ENCODE peak calls at places on chromosomes 2 and 18, in five cellular contexts. One of them, this sample, is unnamed.

GRCh38 chr2:60531638-60532216 is 21.7 kb downstream of the BCL11A start:
- DNase-seq in HCT116: no peak
- DNase-seq in left ventricle myocardium inferior: no peak
- DNase-seq in astrocyte of the cerebellum: no peak
- DNase-seq in cardiac muscle cell: no peak
- DNase-seq in this sample: peak; percentile 53

GRCh38 chr2:238848566-238848940 is 668 bp downstream of the TWIST2 start:
- DNase-seq in HCT116: no peak
- DNase-seq in left ventricle myocardium inferior: no peak
- DNase-seq in cardiac muscle cell: no peak
- DNase-seq in astrocyte of the cerebellum: no peak
- DNase-seq in this sample: no peak

GRCh38 chr18:22337311-22337710 is 80.4 kb downstream of the CTAGE1 start:
- DNase-seq in HCT116: no peak
- DNase-seq in astrocyte of the cerebellum: no peak
- DNase-seq in left ventricle myocardium inferior: no peak
- DNase-seq in cardiac muscle cell: peak; percentile 79
- DNase-seq in this sample: no peak

GRCh38 chr2:47208852-47209606 is 53.9 kb upstream of the STPG4 start:
- DNase-seq in HCT116: no peak
- DNase-seq in left ventricle myocardium inferior: no peak
- DNase-seq in cardiac muscle cell: peak; percentile 79
- DNase-seq in astrocyte of the cerebellum: no peak
- DNase-seq in this sample: no peak

GRCh38 chr2:190932524-190932923 is 51.9 kb downstream of the GLS start:
- DNase-seq in cardiac muscle cell: no peak
- DNase-seq in left ventricle myocardium inferior: no peak
- DNase-seq in astrocyte of the cerebellum: no peak
- DNase-seq in HCT116: no peak
- DNase-seq in this sample: no peak

GRCh38 chr18:46891742-46892214 is 25.5 kb downstream of the PIAS2 start:
- DNase-seq in astrocyte of the cerebellum: no peak
- DNase-seq in left ventricle myocardium inferior: no peak
- DNase-seq in cardiac muscle cell: no peak
- DNase-seq in HCT116: no peak
- DNase-seq in this sample: no peak

GRCh38 chr2:43083710-43084698 is 142.4 kb downstream of the ZFP36L2 start:
- DNase-seq in cardiac muscle cell: peak; percentile 75
- DNase-seq in left ventricle myocardium inferior: peak; percentile 54
- DNase-seq in astrocyte of the cerebellum: no peak
- DNase-seq in HCT116: no peak
- DNase-seq in this sample: peak; percentile 43

GRCh38 chr2:234341332-234341985 is 155.4 kb downstream of the ARL4C start:
- DNase-seq in HCT116: no peak
- DNase-seq in astrocyte of the cerebellum: no peak
- DNase-seq in left ventricle myocardium inferior: no peak
- DNase-seq in cardiac muscle cell: no peak
- DNase-seq in this sample: no peak

GRCh38 chr18:77804382-77804781 is 554.7 kb downstream of the GALR1 start:
- DNase-seq in cardiac muscle cell: no peak
- DNase-seq in HCT116: no peak
- DNase-seq in astrocyte of the cerebellum: no peak
- DNase-seq in left ventricle myocardium inferior: no peak
- DNase-seq in this sample: no peak

GRCh38 chr18:24595556-24595955 is 135.1 kb downstream of the HRH4 start:
- DNase-seq in left ventricle myocardium inferior: no peak
- DNase-seq in HCT116: no peak
- DNase-seq in astrocyte of the cerebellum: no peak
- DNase-seq in cardiac muscle cell: no peak
- DNase-seq in this sample: no peak

GRCh38 chr2:3491306-3491705 is 28.0 kb downstream of the ADI1 start:
- DNase-seq in astrocyte of the cerebellum: no peak
- DNase-seq in HCT116: no peak
- DNase-seq in left ventricle myocardium inferior: no peak
- DNase-seq in cardiac muscle cell: no peak
- DNase-seq in this sample: no peak

GRCh38 chr2:68368657-68369339 is 3.7 kb downstream of the PLEK start:
- DNase-seq in left ventricle myocardium inferior: no peak
- DNase-seq in HCT116: no peak
- DNase-seq in cardiac muscle cell: peak; percentile 75
- DNase-seq in astrocyte of the cerebellum: peak; percentile 72
- DNase-seq in this sample: no peak

GRCh38 chr18:23146861-23147469 is 11.7 kb downstream of the CABLES1 start:
- DNase-seq in astrocyte of the cerebellum: no peak
- DNase-seq in left ventricle myocardium inferior: no peak
- DNase-seq in HCT116: no peak
- DNase-seq in cardiac muscle cell: no peak
- DNase-seq in this sample: no peak

GRCh38 chr2:231674587-231675334 is 33.6 kb upstream of the PTMA start:
- DNase-seq in cardiac muscle cell: peak; percentile 64
- DNase-seq in astrocyte of the cerebellum: no peak
- DNase-seq in HCT116: no peak
- DNase-seq in left ventricle myocardium inferior: peak; percentile 71
- DNase-seq in this sample: peak; percentile 91

GRCh38 chr18:60090170-60090569 is 190.4 kb downstream of the PMAIP1 start:
- DNase-seq in left ventricle myocardium inferior: no peak
- DNase-seq in cardiac muscle cell: peak; percentile 34
- DNase-seq in astrocyte of the cerebellum: no peak
- DNase-seq in HCT116: no peak
- DNase-seq in this sample: no peak

GRCh38 chr2:211455225-211455841 is 898.9 kb downstream of the CPS1 start:
- DNase-seq in cardiac muscle cell: peak; percentile 62
- DNase-seq in left ventricle myocardium inferior: no peak
- DNase-seq in HCT116: peak; percentile 39
- DNase-seq in astrocyte of the cerebellum: peak; percentile 37
- DNase-seq in this sample: peak; percentile 54

GRCh38 chr2:109089602-109090300 is 39.3 kb upstream of the SH3RF3 start:
- DNase-seq in left ventricle myocardium inferior: no peak
- DNase-seq in HCT116: no peak
- DNase-seq in cardiac muscle cell: no peak
- DNase-seq in astrocyte of the cerebellum: no peak
- DNase-seq in this sample: no peak

GRCh38 chr2:136008205-136008865 is 22.9 kb upstream of the DARS1 start:
- DNase-seq in cardiac muscle cell: no peak
- DNase-seq in astrocyte of the cerebellum: no peak
- DNase-seq in left ventricle myocardium inferior: peak; percentile 33
- DNase-seq in HCT116: no peak
- DNase-seq in this sample: no peak

GRCh38 chr2:191691016-191691725 is 13.2 kb downstream of the NABP1 start:
- DNase-seq in left ventricle myocardium inferior: no peak
- DNase-seq in HCT116: peak; percentile 61
- DNase-seq in astrocyte of the cerebellum: peak; percentile 85
- DNase-seq in cardiac muscle cell: peak; percentile 89
- DNase-seq in this sample: no peak

GRCh38 chr2:17976871-17977746 is 98.6 kb downstream of the KCNS3 start:
- DNase-seq in HCT116: no peak
- DNase-seq in cardiac muscle cell: peak; percentile 87
- DNase-seq in left ventricle myocardium inferior: peak; percentile 15
- DNase-seq in astrocyte of the cerebellum: peak; percentile 99
- DNase-seq in this sample: no peak

GRCh38 chr2:113799375-113799774 is 42.9 kb upstream of the SLC35F5 start:
- DNase-seq in astrocyte of the cerebellum: no peak
- DNase-seq in HCT116: no peak
- DNase-seq in cardiac muscle cell: no peak
- DNase-seq in left ventricle myocardium inferior: no peak
- DNase-seq in this sample: no peak

GRCh38 chr18:75375341-75375740 is 52.2 kb downstream of the SMIM21 start:
- DNase-seq in HCT116: no peak
- DNase-seq in astrocyte of the cerebellum: no peak
- DNase-seq in left ventricle myocardium inferior: no peak
- DNase-seq in cardiac muscle cell: no peak
- DNase-seq in this sample: no peak

GRCh38 chr18:6672909-6673308 is 56.6 kb upstream of the ARHGAP28 start:
- DNase-seq in cardiac muscle cell: no peak
- DNase-seq in HCT116: no peak
- DNase-seq in astrocyte of the cerebellum: no peak
- DNase-seq in left ventricle myocardium inferior: no peak
- DNase-seq in this sample: no peak

GRCh38 chr2:134900151-134900550 is 18.5 kb upstream of the CCNT2 start:
- DNase-seq in cardiac muscle cell: no peak
- DNase-seq in astrocyte of the cerebellum: no peak
- DNase-seq in left ventricle myocardium inferior: no peak
- DNase-seq in HCT116: no peak
- DNase-seq in this sample: no peak

GRCh38 chr2:238256594-238257104 is 16.8 kb upstream of the HES6 start:
- DNase-seq in HCT116: peak; percentile 92
- DNase-seq in left ventricle myocardium inferior: peak; percentile 62
- DNase-seq in cardiac muscle cell: peak; percentile 78
- DNase-seq in astrocyte of the cerebellum: peak; percentile 69
- DNase-seq in this sample: peak; percentile 87

GRCh38 chr2:28613616-28614501 is 118.0 kb downstream of the PLB1 start:
- DNase-seq in cardiac muscle cell: no peak
- DNase-seq in HCT116: peak; percentile 47
- DNase-seq in left ventricle myocardium inferior: no peak
- DNase-seq in astrocyte of the cerebellum: peak; percentile 98
- DNase-seq in this sample: no peak

GRCh38 chr2:108492364-108492763 is 41.9 kb upstream of the LIMS1 start:
- DNase-seq in HCT116: no peak
- DNase-seq in cardiac muscle cell: peak; percentile 91
- DNase-seq in left ventricle myocardium inferior: no peak
- DNase-seq in astrocyte of the cerebellum: peak; percentile 64
- DNase-seq in this sample: no peak

GRCh38 chr2:119721043-119721442 is 38.7 kb upstream of the PTPN4 start:
- DNase-seq in left ventricle myocardium inferior: no peak
- DNase-seq in astrocyte of the cerebellum: no peak
- DNase-seq in HCT116: no peak
- DNase-seq in cardiac muscle cell: no peak
- DNase-seq in this sample: no peak

GRCh38 chr2:234670052-234670451 is 173.2 kb upstream of the ARL4C start:
- DNase-seq in cardiac muscle cell: peak; percentile 89
- DNase-seq in astrocyte of the cerebellum: no peak
- DNase-seq in HCT116: no peak
- DNase-seq in left ventricle myocardium inferior: no peak
- DNase-seq in this sample: no peak

GRCh38 chr18:37334494-37335125 is 231.0 kb downstream of the CELF4 start:
- DNase-seq in astrocyte of the cerebellum: peak; percentile 27
- DNase-seq in left ventricle myocardium inferior: no peak
- DNase-seq in cardiac muscle cell: peak; percentile 48
- DNase-seq in HCT116: no peak
- DNase-seq in this sample: no peak

GRCh38 chr2:202450785-202451184 is 74.7 kb downstream of the BMPR2 start:
- DNase-seq in cardiac muscle cell: peak; percentile 70
- DNase-seq in left ventricle myocardium inferior: no peak
- DNase-seq in HCT116: no peak
- DNase-seq in astrocyte of the cerebellum: no peak
- DNase-seq in this sample: no peak

GRCh38 chr2:226074391-226074790 is 674.9 kb downstream of the NYAP2 start:
- DNase-seq in left ventricle myocardium inferior: no peak
- DNase-seq in astrocyte of the cerebellum: no peak
- DNase-seq in cardiac muscle cell: no peak
- DNase-seq in HCT116: no peak
- DNase-seq in this sample: no peak

DNA sequence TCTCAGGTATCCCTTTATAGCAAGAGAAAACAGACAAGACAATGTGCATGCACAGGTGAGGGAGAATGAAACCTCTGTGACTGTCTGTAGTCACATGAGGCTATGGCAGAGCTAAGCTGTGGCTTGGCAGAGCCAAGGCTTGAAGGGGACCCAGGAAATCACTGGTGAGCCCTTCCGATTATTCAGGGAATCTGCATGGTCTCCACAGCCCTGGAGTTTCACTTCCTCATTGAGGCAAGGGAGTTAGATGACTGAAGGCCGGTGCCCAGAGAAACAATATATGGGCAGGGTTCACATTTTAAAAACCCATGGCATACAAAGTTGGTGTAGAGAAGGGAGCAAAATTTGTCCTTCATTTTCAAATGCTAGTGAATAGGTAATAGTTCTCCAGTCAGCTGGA is 144.4 kb upstream of the REV1 start:
- DNase-seq in left ventricle myocardium inferior: no peak
- DNase-seq in cardiac muscle cell: no peak
- DNase-seq in astrocyte of the cerebellum: no peak
- DNase-seq in HCT116: no peak
- DNase-seq in this sample: no peak
- TF ChIP-seq CTCF in left ventricle myocardium inferior: no peak
- TF ChIP-seq CTCF in cardiac muscle cell: no peak
- TF ChIP-seq CTCF in astrocyte of the cerebellum: no peak
- TF ChIP-seq CTCF in HCT116: no peak
- TF ChIP-seq CTCF in this sample: no peak

GRCh38 chr2:79910643-79911042 is 393.9 kb downstream of the LRRTM1 start:
- DNase-seq in cardiac muscle cell: no peak
- DNase-seq in left ventricle myocardium inferior: no peak
- DNase-seq in astrocyte of the cerebellum: no peak
- DNase-seq in HCT116: no peak
- DNase-seq in this sample: no peak
- TF ChIP-seq CTCF in cardiac muscle cell: no peak
- TF ChIP-seq CTCF in left ventricle myocardium inferior: no peak
- TF ChIP-seq CTCF in astrocyte of the cerebellum: no peak
- TF ChIP-seq CTCF in HCT116: no peak
- TF ChIP-seq CTCF in this sample: no peak

DNA sequence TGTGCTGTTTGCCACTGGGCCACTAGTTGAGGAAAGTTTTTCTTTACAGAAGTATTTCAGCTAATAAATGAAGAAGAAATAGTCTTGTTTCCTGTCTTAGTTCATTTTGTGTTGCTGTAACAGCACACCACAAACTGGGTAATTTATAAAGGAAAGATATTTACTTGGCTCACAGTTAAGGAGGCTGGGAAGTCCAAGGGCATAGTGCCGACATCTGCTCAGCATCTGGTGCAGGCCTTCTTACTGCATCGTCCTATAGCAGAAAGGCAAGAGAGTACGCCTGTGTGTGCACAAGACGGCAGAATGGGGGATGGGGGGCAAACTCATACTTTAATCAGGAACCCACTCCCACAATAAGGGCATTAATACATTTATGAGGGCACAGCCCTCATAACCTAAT is 88.1 kb downstream of the TCF7L1 start:
- DNase-seq in cardiac muscle cell: peak; percentile 14
- DNase-seq in left ventricle myocardium inferior: peak; percentile 58
- DNase-seq in astrocyte of the cerebellum: no peak
- DNase-seq in HCT116: no peak
- DNase-seq in this sample: no peak
- TF ChIP-seq CTCF in cardiac muscle cell: no peak
- TF ChIP-seq CTCF in left ventricle myocardium inferior: no peak
- TF ChIP-seq CTCF in astrocyte of the cerebellum: no peak
- TF ChIP-seq CTCF in HCT116: no peak
- TF ChIP-seq CTCF in this sample: no peak

DNA sequence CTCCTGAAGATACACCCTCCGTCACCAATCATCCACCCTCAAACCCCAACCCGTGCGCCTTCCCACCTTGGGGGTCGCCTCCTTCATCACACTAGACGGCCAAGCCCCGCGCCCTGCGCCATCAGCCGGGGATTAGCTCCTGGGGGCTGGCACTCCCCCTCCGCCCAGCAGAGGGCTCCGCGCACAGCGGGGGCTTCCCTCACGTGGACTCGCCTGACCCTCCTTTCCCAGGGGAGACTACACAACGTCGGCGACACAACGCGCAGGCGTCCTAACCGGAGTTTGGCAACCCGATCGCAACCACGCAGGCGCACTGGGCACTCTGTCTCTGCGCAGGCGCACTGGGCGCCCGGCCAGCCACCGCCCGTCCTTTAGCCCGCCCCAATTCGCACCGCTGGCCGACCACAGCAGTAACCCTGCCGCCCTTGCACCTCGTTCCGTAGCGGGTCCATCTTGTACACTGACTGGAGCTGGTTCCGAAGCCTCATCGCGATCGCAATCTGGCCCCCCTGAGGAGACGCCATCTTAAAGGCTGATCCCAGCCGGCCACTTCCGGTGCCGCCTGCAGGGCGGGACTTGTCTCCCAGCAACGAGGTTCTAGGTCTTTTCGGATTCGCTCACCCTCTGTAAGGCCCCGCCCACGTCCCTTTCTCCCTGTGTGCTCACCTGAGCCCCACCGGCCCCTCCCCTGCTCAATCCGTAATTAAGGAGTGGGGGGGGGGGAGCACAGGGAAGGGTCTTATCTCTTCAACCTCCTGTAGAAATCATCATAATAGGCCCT is at the start of gene PCGF1:
- DNase-seq in cardiac muscle cell: peak; percentile 98
- DNase-seq in astrocyte of the cerebellum: peak; percentile 93
- DNase-seq in left ventricle myocardium inferior: peak; percentile 100
- DNase-seq in HCT116: peak; percentile 96
- DNase-seq in this sample: peak; percentile 97
- TF ChIP-seq CTCF in cardiac muscle cell: peak; percentile 53
- TF ChIP-seq CTCF in astrocyte of the cerebellum: peak; percentile 27
- TF ChIP-seq CTCF in left ventricle myocardium inferior: peak; percentile 56
- TF ChIP-seq CTCF in HCT116: peak; percentile 25
- TF ChIP-seq CTCF in this sample: peak; percentile 60

This sample was measured in glutamatergic neuron.